ENCODE peak calls at places on chromosomes 12 and 14, in eight cellular contexts. J, R, B, X, E, A, K and Z are unnamed samples.
A peak's percentile ranks its signal among the peaks of the same experiment; 100 is the strongest.

GRCh38 chr14:55752580-55753365 is 172.8 kb downstream of the KTN1 start:
- DNase-seq in E (no peak), J (no peak), X (no peak), A (no peak), B (no peak), K (no peak), R (peak; percentile 40), Z (no peak)

GRCh38 chr12:63978519-63978918 is 134.0 kb downstream of the SRGAP1 start:
- DNase-seq in K (no peak), X (no peak), J (no peak), R (peak; percentile 98), A (no peak), B (no peak), E (no peak), Z (no peak)

GRCh38 chr12:75611041-75611440 is 99.6 kb upstream of the KRR1 start:
- DNase-seq in R (no peak), B (no peak), E (no peak), K (no peak), A (no peak), J (no peak), X (no peak), Z (no peak)

GRCh38 chr14:67749341-67750110 is 47.8 kb downstream of the RDH12 start:
- DNase-seq in B (no peak), J (no peak), E (no peak), A (no peak), X (no peak), R (no peak), K (no peak), Z (no peak)

GRCh38 chr12:15186593-15186992 is 34.6 kb downstream of the RERG start:
- DNase-seq in K (no peak), B (no peak), E (no peak), R (no peak), X (no peak), A (no peak), J (no peak), Z (no peak)

GRCh38 chr12:12467701-12468218 is 94.9 kb downstream of the DUSP16 start:
- DNase-seq in E (no peak), K (peak; percentile 57), J (no peak), A (no peak), X (no peak), B (peak; percentile 15), R (no peak), Z (no peak)

GRCh38 chr14:75437201-75438143 is 9.7 kb downstream of the JDP2 start:
- DNase-seq in A (no peak), X (no peak), K (no peak), E (no peak), R (no peak), J (no peak), B (no peak), Z (no peak)

GRCh38 chr14:104770851-104771272 is 17.9 kb downstream of the SIVA1 start:
- DNase-seq in A (no peak), E (no peak), R (peak; percentile 54), K (no peak), B (no peak), X (no peak), J (no peak), Z (no peak)

GRCh38 chr14:77923131-77923933 is 123.4 kb downstream of the ADCK1 start:
- DNase-seq in K (no peak), E (no peak), R (no peak), J (no peak), A (no peak), B (no peak), X (no peak), Z (no peak)

GRCh38 chr14:58765375-58765774 is 127.6 kb downstream of the DACT1 start:
- DNase-seq in B (no peak), X (no peak), A (no peak), E (no peak), R (no peak), K (no peak), J (no peak), Z (no peak)

GRCh38 chr14:99720941-99721791 is 37.1 kb downstream of the CYP46A1 start:
- DNase-seq in A (no peak), X (no peak), E (peak; percentile 25), R (no peak), K (no peak), B (no peak), J (no peak), Z (no peak)

GRCh38 chr12:57610553-57611115 is 601 bp upstream of the ARHGEF25 start:
- DNase-seq in J (no peak), K (no peak), B (no peak), A (no peak), R (peak; percentile 32), X (no peak), E (no peak), Z (no peak)

GRCh38 chr12:15151141-15152091 is 69.8 kb downstream of the RERG start:
- DNase-seq in J (no peak), K (no peak), R (peak; percentile 43), B (no peak), A (no peak), E (no peak), X (no peak), Z (no peak)

GRCh38 chr14:105067140-105067968 is 2.1 kb upstream of the GPR132 start:
- DNase-seq in A (no peak), B (peak; percentile 53), X (no peak), J (peak; percentile 29), E (peak; percentile 82), R (peak; percentile 83), K (no peak), Z (peak; percentile 26)

GRCh38 chr12:116667752-116668151 is 70.1 kb downstream of the SPRING1 start:
- DNase-seq in X (no peak), A (no peak), K (no peak), J (no peak), R (no peak), E (no peak), B (no peak), Z (no peak)

GRCh38 chr12:6062427-6063378 is 61.8 kb downstream of the VWF start:
- DNase-seq in E (peak; percentile 77), R (peak; percentile 64), A (no peak), K (peak; percentile 61), B (peak; percentile 46), J (peak; percentile 54), X (peak; percentile 58), Z (peak; percentile 61)

GRCh38 chr12:94848966-94849365 is 154.5 kb downstream of the NDUFA12 start:
- DNase-seq in R (no peak), J (no peak), E (no peak), B (no peak), A (peak; percentile 68), X (no peak), K (no peak), Z (no peak)

GRCh38 chr12:6946920-6947374 is 3.1 kb downstream of the C12orf57 start:
- DNase-seq in K (no peak), R (no peak), J (no peak), X (no peak), E (no peak), B (no peak), A (no peak), Z (no peak)

GRCh38 chr12:115872919-115873357 is 404.6 kb downstream of the MED13L start:
- DNase-seq in J (no peak), X (no peak), A (no peak), E (no peak), R (no peak), B (no peak), K (no peak), Z (no peak)

GRCh38 chr14:42884100-42884499 is 1277.4 kb downstream of the LRFN5 start:
- DNase-seq in J (no peak), B (no peak), E (no peak), A (no peak), X (no peak), R (peak; percentile 80), K (no peak), Z (no peak)

GRCh38 chr14:23763394-23763793 is 127.2 kb downstream of the DHRS2 start:
- DNase-seq in E (no peak), K (no peak), X (no peak), B (no peak), A (no peak), R (no peak), J (no peak), Z (no peak)

GRCh38 chr12:106122004-106122403 is 16.8 kb downstream of the NUAK1 start:
- DNase-seq in A (no peak), E (no peak), B (no peak), R (no peak), X (no peak), K (no peak), J (no peak), Z (no peak)

GRCh38 chr12:49637401-49637800 is 14.0 kb downstream of the PRPF40B start:
- DNase-seq in X (no peak), J (no peak), R (no peak), A (no peak), B (no peak), E (no peak), K (no peak), Z (no peak)

GRCh38 chr14:72401632-72402428 is 469.6 kb downstream of the RGS6 start:
- DNase-seq in R (no peak), J (no peak), X (no peak), E (no peak), K (no peak), B (no peak), A (peak; percentile 57), Z (no peak)

GRCh38 chr12:76024942-76025600 is 6.5 kb downstream of the PHLDA1 start:
- DNase-seq in B (no peak), X (no peak), A (no peak), J (no peak), E (no peak), K (no peak), R (peak; percentile 90), Z (no peak)

GRCh38 chr12:29563636-29564035 is 66.2 kb upstream of the OVCH1 start:
- DNase-seq in B (no peak), E (no peak), K (no peak), X (no peak), R (no peak), A (no peak), J (no peak), Z (no peak)

GRCh38 chr12:62191747-62192485 is 68.3 kb upstream of the USP15 start:
- DNase-seq in B (peak; percentile 1), X (no peak), R (peak; percentile 15), J (no peak), E (peak; percentile 59), A (no peak), K (peak; percentile 41), Z (peak; percentile 12)

GRCh38 chr12:53999596-54000104 is 311 bp upstream of the HOXC9 start:
- DNase-seq in J (no peak), X (no peak), B (no peak), A (no peak), R (peak; percentile 91), E (no peak), K (no peak), Z (no peak)

GRCh38 chr12:62799126-62799736 is 135.7 kb downstream of the PPM1H start:
- DNase-seq in J (peak; percentile 4), K (no peak), A (no peak), X (peak; percentile 85), R (peak; percentile 83), E (peak; percentile 66), B (peak; percentile 10), Z (peak; percentile 62)

GRCh38 chr12:26711569-26711968 is 121.4 kb downstream of the ITPR2 start:
- DNase-seq in E (no peak), B (no peak), R (no peak), A (no peak), K (no peak), J (no peak), X (no peak), Z (no peak)

GRCh38 chr12:113537751-113538087 is 66.0 kb upstream of the LHX5 start:
- DNase-seq in J (no peak), E (no peak), B (no peak), R (peak; percentile 49), X (no peak), K (no peak), A (no peak), Z (no peak)

GRCh38 chr12:116534341-116535121 is 24.6 kb upstream of the MAP1LC3B2 start:
- DNase-seq in X (no peak), A (no peak), J (no peak), R (peak; percentile 49), E (no peak), B (no peak), K (no peak), Z (no peak)

GRCh38 chr14:34334329-34334728 is 127.7 kb downstream of the SPTSSA start:
- DNase-seq in J (no peak), A (no peak), X (no peak), R (no peak), E (no peak), B (no peak), K (no peak), Z (no peak)

GRCh38 chr12:51160814-51161459 is 12.0 kb downstream of the TFCP2 start:
- DNase-seq in R (no peak), K (no peak), X (no peak), A (no peak), J (no peak), E (no peak), B (no peak), Z (no peak)